ENCODE peak calls at places on chromosomes 12 and 14, in four cellular contexts. One of them, this sample, is unnamed.

GRCh38 chr14:43003845-43004244 is 1397.2 kb downstream of the LRFN5 start:
- DNase-seq in pancreas: no peak
- DNase-seq in ovary: no peak
- DNase-seq in fibroblast of lung: peak; percentile 8
- DNase-seq in this sample: no peak

GRCh38 chr12:109310247-109311125 is 1.4 kb upstream of the FOXN4 start:
- DNase-seq in ovary: no peak
- DNase-seq in fibroblast of lung: no peak
- DNase-seq in pancreas: no peak
- DNase-seq in this sample: peak; percentile 34

GRCh38 chr14:99157246-99157645 is 114.8 kb downstream of the BCL11B start:
- DNase-seq in ovary: no peak
- DNase-seq in pancreas: no peak
- DNase-seq in fibroblast of lung: no peak
- DNase-seq in this sample: no peak

GRCh38 chr12:6167327-6168280 is 32.6 kb upstream of the CD9 start:
- DNase-seq in fibroblast of lung: peak; percentile 98
- DNase-seq in pancreas: no peak
- DNase-seq in ovary: no peak
- DNase-seq in this sample: no peak

GRCh38 chr12:96408993-96409392 is 8.8 kb upstream of the CDK17 start:
- DNase-seq in pancreas: no peak
- DNase-seq in fibroblast of lung: no peak
- DNase-seq in ovary: no peak
- DNase-seq in this sample: no peak

GRCh38 chr14:49972199-49972671 is 79.4 kb downstream of the ARF6 start:
- DNase-seq in ovary: no peak
- DNase-seq in fibroblast of lung: peak; percentile 76
- DNase-seq in pancreas: no peak
- DNase-seq in this sample: no peak

GRCh38 chr12:116783503-116784237 is 45.6 kb downstream of the RNFT2 start:
- DNase-seq in ovary: no peak
- DNase-seq in fibroblast of lung: no peak
- DNase-seq in pancreas: no peak
- DNase-seq in this sample: no peak

GRCh38 chr14:92993302-92993701 is 70.4 kb downstream of the CHGA start:
- DNase-seq in pancreas: peak; percentile 55
- DNase-seq in fibroblast of lung: no peak
- DNase-seq in ovary: peak; percentile 54
- DNase-seq in this sample: no peak

GRCh38 chr12:14258468-14258947 is 107.0 kb upstream of the ATF7IP start:
- DNase-seq in fibroblast of lung: no peak
- DNase-seq in ovary: peak; percentile 24
- DNase-seq in pancreas: no peak
- DNase-seq in this sample: peak; percentile 38

GRCh38 chr14:90348270-90348669 is 16.5 kb upstream of the NRDE2 start:
- DNase-seq in fibroblast of lung: no peak
- DNase-seq in ovary: no peak
- DNase-seq in pancreas: no peak
- DNase-seq in this sample: no peak

GRCh38 chr12:76820888-76821482 is 57.1 kb downstream of the ZDHHC17 start:
- DNase-seq in fibroblast of lung: peak; percentile 40
- DNase-seq in pancreas: peak; percentile 17
- DNase-seq in ovary: no peak
- DNase-seq in this sample: peak; percentile 34

GRCh38 chr12:459050-459429 is 699 bp upstream of the B4GALNT3 start:
- DNase-seq in fibroblast of lung: no peak
- DNase-seq in ovary: no peak
- DNase-seq in pancreas: no peak
- DNase-seq in this sample: no peak

GRCh38 chr12:462936-463705 is 3.4 kb downstream of the B4GALNT3 start:
- DNase-seq in pancreas: no peak
- DNase-seq in ovary: no peak
- DNase-seq in fibroblast of lung: peak; percentile 42
- DNase-seq in this sample: no peak

GRCh38 chr12:459430-460258 is at the start of gene B4GALNT3:
- DNase-seq in fibroblast of lung: peak; percentile 25
- DNase-seq in pancreas: peak; percentile 75
- DNase-seq in ovary: peak; percentile 45
- DNase-seq in this sample: peak; percentile 51

GRCh38 chr12:460301-461230 is 827 bp downstream of the B4GALNT3 start:
- DNase-seq in pancreas: peak; percentile 58
- DNase-seq in fibroblast of lung: peak; percentile 15
- DNase-seq in ovary: peak; percentile 43
- DNase-seq in this sample: peak; percentile 26

GRCh38 chr12:461425-461824 is 1.7 kb downstream of the B4GALNT3 start:
- DNase-seq in pancreas: no peak
- DNase-seq in fibroblast of lung: no peak
- DNase-seq in ovary: no peak
- DNase-seq in this sample: no peak
- H3K27me3 ChIP-seq in pancreas: no peaks in the 10 kb centered on the region
- H3K27me3 ChIP-seq in fibroblast of lung: peaks cover 49% of the 10 kb centered on the region
- H3K27me3 ChIP-seq in ovary: no peaks in the 10 kb centered on the region
- H3K27me3 ChIP-seq in this sample: peaks cover 27% of the 10 kb centered on the region

GRCh38 chr12:47235258-47236040 is 155.7 kb upstream of the AMIGO2 start:
- DNase-seq in fibroblast of lung: no peak
- DNase-seq in ovary: no peak
- DNase-seq in pancreas: no peak
- DNase-seq in this sample: no peak

GRCh38 chr12:47234576-47235141 is 154.9 kb upstream of the AMIGO2 start:
- DNase-seq in fibroblast of lung: no peak
- DNase-seq in ovary: no peak
- DNase-seq in pancreas: no peak
- DNase-seq in this sample: no peak

GRCh38 chr12:47237751-47238211 is 158.0 kb upstream of the AMIGO2 start:
- DNase-seq in pancreas: no peak
- DNase-seq in fibroblast of lung: no peak
- DNase-seq in ovary: no peak
- DNase-seq in this sample: no peak

GRCh38 chr12:47238665-47239064 is 158.9 kb upstream of the AMIGO2 start:
- DNase-seq in fibroblast of lung: peak; percentile 46
- DNase-seq in pancreas: no peak
- DNase-seq in ovary: no peak
- DNase-seq in this sample: no peak

DNA sequence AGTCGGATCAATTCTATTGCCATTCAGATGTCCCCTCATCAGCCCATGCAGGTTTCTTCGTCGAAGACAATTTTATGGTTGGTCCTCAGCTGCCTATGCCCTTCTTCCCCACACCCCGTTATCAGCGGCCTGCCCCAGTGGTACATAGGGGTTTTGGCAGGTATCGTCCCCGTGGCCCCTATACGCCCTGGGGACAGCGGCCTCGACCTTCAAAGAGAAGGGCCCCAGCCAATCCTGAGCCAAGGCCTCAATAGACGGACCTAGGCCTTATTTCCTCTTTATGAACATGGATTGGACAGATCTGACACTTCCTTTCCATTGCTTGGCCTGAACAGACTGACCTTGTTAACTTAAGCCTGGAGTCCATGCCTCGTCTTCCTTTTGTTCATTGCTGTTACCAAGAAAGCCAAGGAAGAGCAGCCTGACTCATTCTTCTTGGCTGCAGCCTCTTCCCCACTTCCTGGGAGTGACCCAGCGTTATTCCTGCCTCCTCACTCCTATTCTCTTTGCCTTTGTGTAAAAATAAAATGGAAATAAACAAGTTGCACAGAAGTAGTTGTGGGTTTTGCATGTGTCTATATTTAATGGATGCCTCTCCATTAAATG is 156.5 kb upstream of the AMIGO2 start:
- DNase-seq in pancreas: no peak
- DNase-seq in ovary: no peak
- DNase-seq in fibroblast of lung: peak; percentile 92
- DNase-seq in this sample: no peak
- H3K9me3 ChIP-seq in pancreas: no peaks in the 10 kb centered on the region
- H3K9me3 ChIP-seq in ovary: no peaks in the 10 kb centered on the region
- H3K9me3 ChIP-seq in fibroblast of lung: no peaks in the 10 kb centered on the region
- H3K9me3 ChIP-seq in this sample: no peaks in the 10 kb centered on the region

GRCh38 chr14:69571879-69572633 is 2.6 kb downstream of the CCDC177 start:
- DNase-seq in fibroblast of lung: peak; percentile 9
- DNase-seq in ovary: peak; percentile 45
- DNase-seq in pancreas: peak; percentile 42
- DNase-seq in this sample: no peak
- H3K27me3 ChIP-seq in fibroblast of lung: peaks cover 49% of the 10 kb centered on the region
- H3K27me3 ChIP-seq in ovary: peaks cover 3% of the 10 kb centered on the region
- H3K27me3 ChIP-seq in pancreas: peaks cover 6% of the 10 kb centered on the region
- H3K27me3 ChIP-seq in this sample: peaks cover 20% of the 10 kb centered on the region

GRCh38 chr12:2094597-2094996 is 41.8 kb downstream of the CACNA1C start:
- DNase-seq in ovary: no peak
- DNase-seq in pancreas: no peak
- DNase-seq in fibroblast of lung: no peak
- DNase-seq in this sample: no peak
- H3K9me3 ChIP-seq in ovary: no peaks in the 10 kb centered on the region
- H3K9me3 ChIP-seq in pancreas: no peaks in the 10 kb centered on the region
- H3K9me3 ChIP-seq in fibroblast of lung: no peaks in the 10 kb centered on the region
- H3K9me3 ChIP-seq in this sample: no peaks in the 10 kb centered on the region

GRCh38 chr12:3363608-3364007 is 127.4 kb upstream of the PRMT8 start:
- DNase-seq in fibroblast of lung: no peak
- DNase-seq in pancreas: no peak
- DNase-seq in ovary: no peak
- DNase-seq in this sample: no peak
- H3K27me3 ChIP-seq in fibroblast of lung: peaks cover 28% of the 10 kb centered on the region
- H3K27me3 ChIP-seq in pancreas: no peaks in the 10 kb centered on the region
- H3K27me3 ChIP-seq in ovary: peaks cover 3% of the 10 kb centered on the region
- H3K27me3 ChIP-seq in this sample: peaks cover 68% of the 10 kb centered on the region

DNA sequence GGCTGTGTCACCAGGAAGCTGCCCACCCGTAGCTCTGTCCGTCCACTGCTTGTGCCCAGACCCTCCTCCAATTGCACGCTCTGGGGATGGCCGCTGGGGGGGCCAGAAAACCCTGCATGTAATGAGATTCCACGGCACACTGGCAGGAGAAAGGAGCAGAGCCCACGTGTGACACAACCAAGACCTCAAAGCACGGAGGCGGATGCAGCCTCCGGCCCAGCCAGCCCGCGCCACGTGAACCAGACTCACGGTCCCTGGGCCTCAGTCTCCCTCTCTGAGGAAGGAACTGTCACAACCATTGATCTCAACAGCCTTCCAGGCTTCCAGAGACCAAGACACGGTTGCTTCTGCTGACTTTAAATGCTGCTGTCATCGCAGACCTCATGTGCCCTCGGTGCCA is 14.4 kb downstream of the ANHX start:
- DNase-seq in ovary: no peak
- DNase-seq in pancreas: no peak
- DNase-seq in fibroblast of lung: no peak
- DNase-seq in this sample: no peak
- H3K9me3 ChIP-seq in ovary: no peaks in the 10 kb centered on the region
- H3K9me3 ChIP-seq in pancreas: no peaks in the 10 kb centered on the region
- H3K9me3 ChIP-seq in fibroblast of lung: no peaks in the 10 kb centered on the region
- H3K9me3 ChIP-seq in this sample: peaks cover 3% of the 10 kb centered on the region

DNA sequence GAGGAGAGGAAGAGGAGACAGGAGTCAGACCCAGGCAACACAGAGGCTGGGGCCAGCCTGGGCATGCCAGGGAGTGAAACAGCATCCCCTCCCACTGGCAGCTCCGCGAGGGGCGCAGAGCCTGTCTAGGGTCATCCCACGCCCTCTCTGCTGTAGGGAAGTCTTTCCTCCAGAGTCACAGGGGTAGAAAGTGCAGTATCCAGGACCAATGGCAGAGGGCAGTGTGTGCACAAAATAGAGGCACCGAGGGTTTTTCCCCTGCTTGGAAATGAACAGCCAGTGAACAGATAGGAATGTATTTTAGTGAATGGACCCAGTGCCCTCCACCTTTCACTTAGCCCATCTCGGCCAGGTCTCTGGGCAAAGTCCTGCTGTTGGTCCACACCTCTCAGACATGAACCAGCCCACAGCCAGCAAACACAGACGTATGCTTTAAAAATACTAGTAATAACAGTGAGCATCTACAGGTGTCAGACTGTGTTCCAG is 9.4 kb upstream of the KRT74 start:
- DNase-seq in fibroblast of lung: peak; percentile 27
- DNase-seq in pancreas: peak; percentile 33
- DNase-seq in ovary: no peak
- DNase-seq in this sample: peak; percentile 52
- H3K27me3 ChIP-seq in fibroblast of lung: no peaks in the 10 kb centered on the region
- H3K27me3 ChIP-seq in pancreas: no peaks in the 10 kb centered on the region
- H3K27me3 ChIP-seq in ovary: no peaks in the 10 kb centered on the region
- H3K27me3 ChIP-seq in this sample: peaks cover 23% of the 10 kb centered on the region